ENCODE peak calls at places on chromosome 3, in seven cellular contexts. One of them, this sample, is unnamed.

GRCh38 chr3:175208316-175208715 is 349.2 kb downstream of the NAALADL2 start:
- DNase-seq in PC-3: no peak
- DNase-seq in transverse colon: no peak
- DNase-seq in CD8-positive, alpha-beta memory T cell: no peak
- DNase-seq in effector memory CD4-positive, alpha-beta T cell: no peak
- DNase-seq in kidney: no peak
- DNase-seq in right cardiac atrium: no peak
- DNase-seq in this sample: no peak

GRCh38 chr3:12746419-12746818 is 12.6 kb downstream of the TMEM40 start:
- DNase-seq in effector memory CD4-positive, alpha-beta T cell: no peak
- DNase-seq in transverse colon: no peak
- DNase-seq in CD8-positive, alpha-beta memory T cell: no peak
- DNase-seq in PC-3: no peak
- DNase-seq in kidney: no peak
- DNase-seq in right cardiac atrium: no peak
- DNase-seq in this sample: no peak

GRCh38 chr3:49535971-49536874 is 18.1 kb upstream of the BSN start:
- DNase-seq in kidney: peak; percentile 69
- DNase-seq in right cardiac atrium: no peak
- DNase-seq in effector memory CD4-positive, alpha-beta T cell: no peak
- DNase-seq in transverse colon: no peak
- DNase-seq in CD8-positive, alpha-beta memory T cell: no peak
- DNase-seq in PC-3: no peak
- DNase-seq in this sample: no peak

GRCh38 chr3:149010504-149010951 is 19.2 kb downstream of the GYG1 start:
- DNase-seq in CD8-positive, alpha-beta memory T cell: no peak
- DNase-seq in kidney: no peak
- DNase-seq in PC-3: peak; percentile 26
- DNase-seq in effector memory CD4-positive, alpha-beta T cell: no peak
- DNase-seq in right cardiac atrium: no peak
- DNase-seq in transverse colon: no peak
- DNase-seq in this sample: no peak

GRCh38 chr3:126540946-126541627 is 17.1 kb downstream of the CHST13 start:
- DNase-seq in right cardiac atrium: no peak
- DNase-seq in CD8-positive, alpha-beta memory T cell: no peak
- DNase-seq in PC-3: no peak
- DNase-seq in kidney: peak; percentile 58
- DNase-seq in transverse colon: peak; percentile 5
- DNase-seq in effector memory CD4-positive, alpha-beta T cell: no peak
- DNase-seq in this sample: peak; percentile 41

GRCh38 chr3:13338231-13338630 is 81.9 kb downstream of the NUP210 start:
- DNase-seq in right cardiac atrium: no peak
- DNase-seq in transverse colon: no peak
- DNase-seq in PC-3: peak; percentile 50
- DNase-seq in effector memory CD4-positive, alpha-beta T cell: no peak
- DNase-seq in kidney: no peak
- DNase-seq in CD8-positive, alpha-beta memory T cell: no peak
- DNase-seq in this sample: no peak

GRCh38 chr3:46019707-46020106 is 7.6 kb downstream of the XCR1 start:
- DNase-seq in PC-3: no peak
- DNase-seq in effector memory CD4-positive, alpha-beta T cell: no peak
- DNase-seq in CD8-positive, alpha-beta memory T cell: no peak
- DNase-seq in kidney: no peak
- DNase-seq in right cardiac atrium: no peak
- DNase-seq in transverse colon: no peak
- DNase-seq in this sample: no peak

GRCh38 chr3:69959581-69959980 is 40.0 kb upstream of the SAMMSON start:
- DNase-seq in PC-3: no peak
- DNase-seq in kidney: no peak
- DNase-seq in CD8-positive, alpha-beta memory T cell: no peak
- DNase-seq in transverse colon: no peak
- DNase-seq in effector memory CD4-positive, alpha-beta T cell: no peak
- DNase-seq in right cardiac atrium: no peak
- DNase-seq in this sample: no peak

GRCh38 chr3:53775834-53776251 is 70.4 kb downstream of the CHDH start:
- DNase-seq in CD8-positive, alpha-beta memory T cell: no peak
- DNase-seq in right cardiac atrium: no peak
- DNase-seq in PC-3: peak; percentile 59
- DNase-seq in transverse colon: no peak
- DNase-seq in effector memory CD4-positive, alpha-beta T cell: no peak
- DNase-seq in kidney: no peak
- DNase-seq in this sample: no peak

GRCh38 chr3:151837057-151837456 is 23.1 kb downstream of the AADAC start:
- DNase-seq in PC-3: peak; percentile 85
- DNase-seq in right cardiac atrium: no peak
- DNase-seq in effector memory CD4-positive, alpha-beta T cell: no peak
- DNase-seq in transverse colon: no peak
- DNase-seq in kidney: no peak
- DNase-seq in CD8-positive, alpha-beta memory T cell: no peak
- DNase-seq in this sample: no peak

GRCh38 chr3:46096336-46096735 is 69.1 kb upstream of the XCR1 start:
- DNase-seq in kidney: no peak
- DNase-seq in PC-3: no peak
- DNase-seq in effector memory CD4-positive, alpha-beta T cell: no peak
- DNase-seq in right cardiac atrium: no peak
- DNase-seq in transverse colon: no peak
- DNase-seq in CD8-positive, alpha-beta memory T cell: no peak
- DNase-seq in this sample: no peak

GRCh38 chr3:100150583-100150982 is 36.3 kb upstream of the FILIP1L start:
- DNase-seq in effector memory CD4-positive, alpha-beta T cell: no peak
- DNase-seq in kidney: no peak
- DNase-seq in PC-3: no peak
- DNase-seq in right cardiac atrium: no peak
- DNase-seq in transverse colon: no peak
- DNase-seq in CD8-positive, alpha-beta memory T cell: no peak
- DNase-seq in this sample: no peak

GRCh38 chr3:192001217-192001616 is 540.3 kb downstream of the PYDC2 start:
- DNase-seq in PC-3: no peak
- DNase-seq in kidney: no peak
- DNase-seq in CD8-positive, alpha-beta memory T cell: no peak
- DNase-seq in effector memory CD4-positive, alpha-beta T cell: no peak
- DNase-seq in right cardiac atrium: no peak
- DNase-seq in transverse colon: no peak
- DNase-seq in this sample: no peak

GRCh38 chr3:57062119-57062631 is 1.7 kb downstream of the SPATA12 start:
- DNase-seq in transverse colon: peak; percentile 11
- DNase-seq in CD8-positive, alpha-beta memory T cell: no peak
- DNase-seq in kidney: peak; percentile 62
- DNase-seq in effector memory CD4-positive, alpha-beta T cell: no peak
- DNase-seq in PC-3: no peak
- DNase-seq in right cardiac atrium: no peak
- DNase-seq in this sample: no peak

GRCh38 chr3:55588120-55588765 is 101.1 kb upstream of the WNT5A start:
- DNase-seq in right cardiac atrium: no peak
- DNase-seq in CD8-positive, alpha-beta memory T cell: no peak
- DNase-seq in transverse colon: no peak
- DNase-seq in PC-3: no peak
- DNase-seq in kidney: no peak
- DNase-seq in effector memory CD4-positive, alpha-beta T cell: no peak
- DNase-seq in this sample: no peak

GRCh38 chr3:122745365-122746021 is 48.1 kb downstream of the HSPBAP1 start:
- DNase-seq in right cardiac atrium: no peak
- DNase-seq in kidney: no peak
- DNase-seq in PC-3: peak; percentile 43
- DNase-seq in CD8-positive, alpha-beta memory T cell: no peak
- DNase-seq in transverse colon: no peak
- DNase-seq in effector memory CD4-positive, alpha-beta T cell: no peak
- DNase-seq in this sample: no peak

GRCh38 chr3:58164199-58164879 is 46.4 kb downstream of the DNASE1L3 start:
- DNase-seq in effector memory CD4-positive, alpha-beta T cell: no peak
- DNase-seq in CD8-positive, alpha-beta memory T cell: no peak
- DNase-seq in kidney: peak; percentile 93
- DNase-seq in transverse colon: no peak
- DNase-seq in right cardiac atrium: peak; percentile 93
- DNase-seq in PC-3: peak; percentile 60
- DNase-seq in this sample: peak; percentile 82

GRCh38 chr3:190546881-190547510 is 33.1 kb downstream of the IL1RAP start:
- DNase-seq in CD8-positive, alpha-beta memory T cell: no peak
- DNase-seq in kidney: no peak
- DNase-seq in transverse colon: no peak
- DNase-seq in PC-3: no peak
- DNase-seq in right cardiac atrium: no peak
- DNase-seq in effector memory CD4-positive, alpha-beta T cell: no peak
- DNase-seq in this sample: no peak

GRCh38 chr3:10395671-10396070 is 74.8 kb upstream of the SEC13 start:
- DNase-seq in PC-3: peak; percentile 17
- DNase-seq in kidney: no peak
- DNase-seq in effector memory CD4-positive, alpha-beta T cell: peak; percentile 6
- DNase-seq in transverse colon: peak; percentile 16
- DNase-seq in CD8-positive, alpha-beta memory T cell: peak; percentile 61
- DNase-seq in right cardiac atrium: no peak
- DNase-seq in this sample: no peak

DNA sequence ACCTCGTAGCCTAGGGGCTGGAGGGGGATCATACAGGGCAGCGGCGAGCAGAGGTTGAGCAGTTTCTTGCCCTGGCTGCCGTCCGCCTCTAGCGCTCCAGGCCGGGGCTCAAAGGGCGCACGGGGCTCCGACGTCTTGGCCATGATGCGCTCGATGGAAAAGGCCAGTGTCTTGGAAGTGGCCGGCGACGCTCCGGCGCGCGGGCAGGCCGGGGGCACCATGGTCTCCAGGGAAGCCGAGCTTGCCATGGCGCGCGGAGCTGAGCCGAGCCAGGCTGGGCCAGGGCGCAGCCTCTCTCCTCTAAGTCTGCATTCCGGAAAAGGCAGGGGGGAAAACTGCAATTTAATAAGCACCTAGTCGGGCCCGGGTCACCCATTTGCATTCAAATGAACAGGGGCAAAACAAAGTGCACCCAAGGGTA is 719 bp downstream of the FEZF2 start:
- DNase-seq in kidney: no peak
- DNase-seq in CD8-positive, alpha-beta memory T cell: no peak
- DNase-seq in effector memory CD4-positive, alpha-beta T cell: no peak
- DNase-seq in right cardiac atrium: no peak
- DNase-seq in PC-3: no peak
- DNase-seq in transverse colon: no peak
- DNase-seq in this sample: no peak
- H3K9me3 ChIP-seq in kidney: no peaks in the 10 kb centered on the region
- H3K9me3 ChIP-seq in CD8-positive, alpha-beta memory T cell: no peaks in the 10 kb centered on the region
- H3K9me3 ChIP-seq in effector memory CD4-positive, alpha-beta T cell: no peaks in the 10 kb centered on the region
- H3K9me3 ChIP-seq in right cardiac atrium: no peaks in the 10 kb centered on the region
- H3K9me3 ChIP-seq in PC-3: no peaks in the 10 kb centered on the region
- H3K9me3 ChIP-seq in transverse colon: no peaks in the 10 kb centered on the region
- H3K9me3 ChIP-seq in this sample: no peaks in the 10 kb centered on the region

DNA sequence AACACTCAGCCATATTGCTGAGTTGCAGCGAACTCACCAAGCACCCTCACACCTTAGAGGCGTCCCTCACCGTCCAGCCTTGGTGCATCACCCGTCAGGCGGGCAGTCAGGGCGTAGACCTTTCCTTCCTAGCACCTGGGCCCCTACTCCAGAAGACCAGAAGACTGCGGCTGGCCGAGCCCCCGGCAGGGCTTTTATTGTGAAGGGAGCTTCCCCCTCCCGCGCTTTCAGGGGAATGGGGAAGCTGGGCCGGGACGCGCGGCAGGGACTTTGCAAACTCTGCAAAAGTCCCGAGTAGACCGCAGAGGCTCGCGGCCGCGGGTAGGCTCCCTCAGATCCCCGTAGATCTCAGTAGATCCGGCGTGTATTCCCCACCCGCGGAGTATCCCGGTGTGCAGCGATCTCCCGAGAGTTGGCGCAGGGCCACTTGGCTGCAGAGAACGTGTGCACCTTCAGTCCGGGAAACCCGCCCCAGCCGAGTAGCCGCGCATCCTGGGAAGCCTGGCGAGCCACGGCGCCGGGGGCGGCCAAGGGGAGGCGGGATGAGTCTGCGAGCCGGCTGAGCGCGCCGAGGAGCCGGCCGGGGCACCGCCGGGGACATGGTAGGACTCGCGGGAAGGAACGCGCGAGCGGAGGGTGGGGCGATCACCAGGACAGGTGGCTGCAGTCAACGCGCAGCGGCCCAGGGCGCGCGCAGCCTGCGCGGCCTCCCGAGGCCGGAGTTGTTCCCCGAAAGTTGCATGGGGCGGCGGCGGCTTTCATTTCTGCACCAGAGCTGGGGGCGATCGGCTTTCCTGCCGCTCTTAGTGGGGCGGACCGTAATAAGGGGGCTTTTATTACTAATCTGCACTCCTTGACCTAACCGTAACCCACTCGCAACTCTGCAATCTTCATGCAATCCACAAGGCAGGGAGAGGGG is at the start of gene GASK1A:
- DNase-seq in right cardiac atrium: peak; percentile 84
- DNase-seq in PC-3: peak; percentile 53
- DNase-seq in kidney: peak; percentile 83
- DNase-seq in CD8-positive, alpha-beta memory T cell: no peak
- DNase-seq in transverse colon: peak; percentile 37
- DNase-seq in effector memory CD4-positive, alpha-beta T cell: no peak
- DNase-seq in this sample: peak; percentile 68
- H3K4me3 ChIP-seq in right cardiac atrium: peak within 1 kb of the TSS; percentile 58
- H3K4me3 ChIP-seq in PC-3: peak within 1 kb of the TSS; percentile 66
- H3K4me3 ChIP-seq in kidney: peak within 1 kb of the TSS; percentile 63
- H3K4me3 ChIP-seq in CD8-positive, alpha-beta memory T cell: peak within 1 kb of the TSS; percentile 19
- H3K4me3 ChIP-seq in transverse colon: peak within 1 kb of the TSS; percentile 37
- H3K4me3 ChIP-seq in effector memory CD4-positive, alpha-beta T cell: peak within 1 kb of the TSS; percentile 59
- H3K4me3 ChIP-seq in this sample: peak within 1 kb of the TSS; percentile 63

GRCh38 chr3:134771962-134772361 is 23.1 kb upstream of the EPHB1 start:
- DNase-seq in transverse colon: no peak
- DNase-seq in effector memory CD4-positive, alpha-beta T cell: no peak
- DNase-seq in kidney: no peak
- DNase-seq in PC-3: no peak
- DNase-seq in CD8-positive, alpha-beta memory T cell: no peak
- DNase-seq in right cardiac atrium: no peak
- DNase-seq in this sample: no peak
- H3K9me3 ChIP-seq in transverse colon: no peaks in the 10 kb centered on the region
- H3K9me3 ChIP-seq in effector memory CD4-positive, alpha-beta T cell: no peaks in the 10 kb centered on the region
- H3K9me3 ChIP-seq in kidney: no peaks in the 10 kb centered on the region
- H3K9me3 ChIP-seq in PC-3: no peaks in the 10 kb centered on the region
- H3K9me3 ChIP-seq in CD8-positive, alpha-beta memory T cell: no peaks in the 10 kb centered on the region
- H3K9me3 ChIP-seq in right cardiac atrium: no peaks in the 10 kb centered on the region
- H3K9me3 ChIP-seq in this sample: no peaks in the 10 kb centered on the region

DNA sequence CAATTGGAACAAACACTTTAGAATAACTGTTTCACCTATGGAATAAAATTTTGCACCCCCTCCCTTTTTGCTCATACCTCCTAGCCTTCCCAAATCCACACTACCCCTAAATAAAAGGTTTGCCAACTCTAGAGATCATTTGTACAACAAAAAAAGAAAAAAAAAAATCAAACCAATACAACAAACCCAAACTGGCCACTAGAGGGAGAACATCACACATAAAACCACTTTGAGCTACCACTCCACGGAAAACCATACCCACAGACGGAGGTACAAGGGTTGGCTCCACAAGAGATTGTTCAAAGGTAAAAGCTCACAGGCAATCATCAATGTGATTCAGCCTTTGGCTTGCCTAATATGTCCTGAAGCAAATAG is 47.6 kb downstream of the SETMAR start:
- DNase-seq in effector memory CD4-positive, alpha-beta T cell: peak; percentile 1
- DNase-seq in CD8-positive, alpha-beta memory T cell: peak; percentile 75
- DNase-seq in right cardiac atrium: no peak
- DNase-seq in kidney: no peak
- DNase-seq in transverse colon: peak; percentile 16
- DNase-seq in PC-3: peak; percentile 76
- DNase-seq in this sample: no peak
- H3K4me3 ChIP-seq in effector memory CD4-positive, alpha-beta T cell: peak overlapping the region; percentile 45
- H3K4me3 ChIP-seq in CD8-positive, alpha-beta memory T cell: no peak overlapping the region
- H3K4me3 ChIP-seq in right cardiac atrium: peak overlapping the region; percentile 60
- H3K4me3 ChIP-seq in kidney: no peak overlapping the region
- H3K4me3 ChIP-seq in transverse colon: peak overlapping the region; percentile 2
- H3K4me3 ChIP-seq in PC-3: no peak overlapping the region
- H3K4me3 ChIP-seq in this sample: peak overlapping the region; percentile 42